ENCODE peak calls at places on chromosomes 1 and 21, in six cellular contexts. Y is A549, P is GM12878, B is K562, Z is IMR-90, W is HepG2. E is an unnamed sample.

GRCh38 chr1:178702141-178702540 is 22.9 kb upstream of the RALGPS2 start:
- DNase-seq in Z (peak), Y (no peak), B (no peak), W (no peak), P (no peak), E (no peak)

GRCh38 chr1:32786856-32787255 is 30.3 kb downstream of the YARS1 start:
- DNase-seq in B (no peak), P (no peak), W (peak), Y (peak), Z (no peak), E (peak)

GRCh38 chr1:34162852-34163766 is 1.9 kb downstream of the CSMD2 start:
- DNase-seq in Z (peak), B (peak), P (no peak), Y (peak), W (peak), E (peak)

GRCh38 chr1:17330856-17331255 is 22.9 kb downstream of the PADI4 start:
- DNase-seq in Y (no peak), B (no peak), Z (no peak), P (no peak), W (no peak), E (no peak)

GRCh38 chr1:218439541-218440295 is 94.6 kb downstream of the TGFB2 start:
- DNase-seq in W (peak), B (no peak), P (no peak), Z (peak), Y (peak), E (no peak)

GRCh38 chr1:47210666-47211065 is 20.8 kb upstream of the PDZK1IP1 start:
- DNase-seq in B (no peak), W (no peak), P (no peak), Z (no peak), Y (no peak), E (no peak)

GRCh38 chr1:54249798-54250497 is 50.0 kb downstream of the MRPL37 start:
- DNase-seq in Z (peak), W (peak), Y (peak), B (no peak), P (no peak), E (peak)

GRCh38 chr1:219585837-219586465 is 27.0 kb downstream of the ZC3H11B start:
- DNase-seq in W (no peak), Y (no peak), P (no peak), Z (no peak), B (no peak), E (no peak)

GRCh38 chr21:42755766-42756579 is 102.6 kb downstream of the PDE9A start:
- DNase-seq in Y (no peak), Z (no peak), W (no peak), P (no peak), B (no peak), E (no peak)

GRCh38 chr1:209398330-209398991 is 185.1 kb upstream of the CAMK1G start:
- DNase-seq in Y (peak), B (no peak), W (no peak), Z (peak), P (no peak), E (no peak)

GRCh38 chr21:26961704-26962103 is 5.2 kb downstream of the ADAMTS5 start:
- DNase-seq in Z (no peak), P (no peak), Y (no peak), W (no peak), B (no peak), E (peak)

GRCh38 chr1:110229348-110230001 is 19.4 kb downstream of the KCNC4 start:
- DNase-seq in P (no peak), B (no peak), Y (no peak), Z (no peak), W (no peak), E (no peak)

GRCh38 chr1:7580923-7581753 is 190.0 kb upstream of the VAMP3 start:
- DNase-seq in Z (no peak), Y (no peak), B (no peak), P (no peak), W (no peak), E (no peak)

GRCh38 chr1:94926915-94927404 is at the start of gene CNN3:
- DNase-seq in Z (peak), W (peak), Y (peak), P (peak), B (peak), E (peak)

GRCh38 chr1:197902454-197903195 is at the start of gene C1orf53:
- DNase-seq in W (peak), P (peak), B (peak), Z (peak), Y (peak), E (peak)

GRCh38 chr1:47726496-47726855 is 270.7 kb downstream of the TRABD2B start:
- DNase-seq in Z (no peak), Y (no peak), W (no peak), P (no peak), B (no peak), E (no peak)

GRCh38 chr1:32755098-32755809 is 52.7 kb upstream of the SYNC start:
- DNase-seq in P (no peak), B (no peak), Y (no peak), Z (no peak), W (no peak), E (no peak)

GRCh38 chr1:151547119-151547899 is 7.2 kb downstream of the TUFT1 start:
- DNase-seq in W (peak), P (no peak), B (no peak), Y (peak), Z (peak), E (no peak)

GRCh38 chr1:231040019-231040799 is at the start of gene FAM89A:
- DNase-seq in W (no peak), Y (peak), B (peak), P (no peak), Z (no peak), E (peak)

GRCh38 chr1:236762410-236762809 is 32.7 kb upstream of the MTR start:
- DNase-seq in Y (no peak), W (no peak), B (no peak), Z (no peak), P (no peak), E (no peak)

GRCh38 chr1:96520542-96520941 is 201.0 kb upstream of the PTBP2 start:
- DNase-seq in B (no peak), Y (no peak), Z (no peak), W (no peak), P (no peak), E (no peak)

GRCh38 chr1:39570477-39571177 is 6.0 kb downstream of the PABPC4 start:
- DNase-seq in Z (no peak), B (no peak), Y (no peak), W (no peak), P (no peak), E (no peak)

GRCh38 chr1:159510223-159510530 is 25.6 kb downstream of the OR10J5 start:
- DNase-seq in Y (no peak), P (no peak), Z (no peak), B (no peak), W (no peak), E (no peak)
- TF ChIP-seq BHLHE40 in Y (no peak), P (no peak), Z (no peak), B (no peak), W (no peak), E (no peak)

GRCh38 chr1:25955553-25955952 is 42.3 kb downstream of the PAFAH2 start:
- DNase-seq in Y (no peak), W (no peak), B (no peak), P (no peak), Z (no peak), E (no peak)

GRCh38 chr1:25952851-25953401 is 44.9 kb downstream of the PAFAH2 start:
- DNase-seq in B (no peak), Y (no peak), W (no peak), P (no peak), Z (peak), E (no peak)

GRCh38 chr1:25959626-25960025 is 38.2 kb downstream of the PAFAH2 start:
- DNase-seq in Z (peak), B (no peak), P (no peak), Y (no peak), W (no peak), E (no peak)

GRCh38 chr1:25954371-25954938 is 43.4 kb downstream of the PAFAH2 start:
- DNase-seq in P (no peak), Y (no peak), Z (peak), W (no peak), B (no peak), E (no peak)

GRCh38 chr1:25958475-25958874 is 39.4 kb downstream of the PAFAH2 start:
- DNase-seq in Y (no peak), P (no peak), Z (peak), W (no peak), B (no peak), E (no peak)
- TF ChIP-seq BHLHE40 in Y (no peak), P (no peak), Z (peak), W (no peak), B (no peak), E (no peak)

GRCh38 chr1:2633401-2633935 is 652 bp upstream of the MMEL1 start:
- DNase-seq in Y (no peak), W (no peak), Z (no peak), B (no peak), P (no peak), E (no peak)
- TF ChIP-seq BHLHE40 in Y (no peak), W (no peak), Z (no peak), B (no peak), P (no peak), E (no peak)

GRCh38 chr1:229209386-229209785 is 61.5 kb upstream of the RAB4A start:
- DNase-seq in B (no peak), Y (no peak), Z (peak), P (no peak), W (no peak), E (no peak)
- TF ChIP-seq BHLHE40 in B (no peak), Y (no peak), Z (no peak), P (no peak), W (no peak), E (no peak)

DNA sequence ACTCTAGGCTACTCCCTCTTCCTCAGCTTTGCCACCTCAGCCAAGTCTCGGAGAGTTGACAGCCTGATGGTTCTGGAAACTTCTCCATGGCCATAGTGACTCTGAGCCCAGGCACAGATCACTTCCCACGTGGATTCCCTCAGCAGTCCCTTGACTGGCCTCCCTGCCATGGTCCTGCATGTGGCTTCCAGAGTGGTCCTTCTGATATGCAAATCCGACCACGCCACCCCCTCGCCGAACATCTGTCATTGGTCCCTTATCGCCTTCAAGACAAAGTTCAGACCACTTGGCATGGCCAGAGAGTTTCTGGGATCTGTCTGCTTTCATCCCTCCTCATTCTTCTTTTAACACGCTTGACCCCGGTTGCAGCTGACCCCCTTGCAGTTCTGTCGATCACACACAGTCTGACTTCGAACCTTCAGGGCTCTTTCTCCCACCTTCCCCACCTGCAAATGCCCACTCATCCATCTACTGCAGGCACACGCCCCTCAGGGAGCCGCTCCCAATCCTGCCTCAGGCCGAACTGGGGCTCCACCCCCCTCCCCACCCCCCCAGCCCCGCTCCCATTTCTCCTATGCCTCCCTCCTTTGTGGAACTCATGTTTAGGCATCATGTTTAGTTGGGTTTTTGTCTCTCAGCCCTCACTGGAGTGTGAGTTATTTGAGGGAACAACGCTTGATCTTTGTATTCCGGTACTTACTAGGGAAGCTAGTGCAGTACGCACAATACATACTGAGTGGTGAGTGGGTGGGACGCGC is 29.0 kb downstream of the KIAA1614 start:
- DNase-seq in Y (no peak), P (no peak), Z (no peak), W (no peak), B (no peak), E (no peak)
- TF ChIP-seq BHLHE40 in Y (no peak), P (no peak), Z (no peak), W (no peak), B (no peak), E (no peak)

GRCh38 chr1:23344987-23345472 is 946 bp upstream of the HNRNPR start:
- DNase-seq in W (no peak), Z (no peak), B (peak), Y (no peak), P (no peak), E (peak)
- TF ChIP-seq BHLHE40 in W (no peak), Z (no peak), B (no peak), Y (no peak), P (no peak), E (no peak)

GRCh38 chr1:156246762-156247459 is 945 bp downstream of the PAQR6 start:
- DNase-seq in Y (no peak), P (no peak), B (no peak), Z (no peak), W (no peak), E (no peak)

GRCh38 chr1:156244712-156245111 is 2.7 kb downstream of the BGLAP start:
- DNase-seq in Y (no peak), B (no peak), W (no peak), Z (no peak), P (no peak), E (no peak)

GRCh38 chr1:156246241-156246761 is 1.6 kb downstream of the PAQR6 start:
- DNase-seq in W (no peak), Z (no peak), B (peak), Y (no peak), P (no peak), E (no peak)

GRCh38 chr1:156244126-156244525 is 2.1 kb downstream of the BGLAP start:
- DNase-seq in Y (no peak), P (no peak), W (no peak), B (no peak), Z (no peak), E (no peak)

DNA sequence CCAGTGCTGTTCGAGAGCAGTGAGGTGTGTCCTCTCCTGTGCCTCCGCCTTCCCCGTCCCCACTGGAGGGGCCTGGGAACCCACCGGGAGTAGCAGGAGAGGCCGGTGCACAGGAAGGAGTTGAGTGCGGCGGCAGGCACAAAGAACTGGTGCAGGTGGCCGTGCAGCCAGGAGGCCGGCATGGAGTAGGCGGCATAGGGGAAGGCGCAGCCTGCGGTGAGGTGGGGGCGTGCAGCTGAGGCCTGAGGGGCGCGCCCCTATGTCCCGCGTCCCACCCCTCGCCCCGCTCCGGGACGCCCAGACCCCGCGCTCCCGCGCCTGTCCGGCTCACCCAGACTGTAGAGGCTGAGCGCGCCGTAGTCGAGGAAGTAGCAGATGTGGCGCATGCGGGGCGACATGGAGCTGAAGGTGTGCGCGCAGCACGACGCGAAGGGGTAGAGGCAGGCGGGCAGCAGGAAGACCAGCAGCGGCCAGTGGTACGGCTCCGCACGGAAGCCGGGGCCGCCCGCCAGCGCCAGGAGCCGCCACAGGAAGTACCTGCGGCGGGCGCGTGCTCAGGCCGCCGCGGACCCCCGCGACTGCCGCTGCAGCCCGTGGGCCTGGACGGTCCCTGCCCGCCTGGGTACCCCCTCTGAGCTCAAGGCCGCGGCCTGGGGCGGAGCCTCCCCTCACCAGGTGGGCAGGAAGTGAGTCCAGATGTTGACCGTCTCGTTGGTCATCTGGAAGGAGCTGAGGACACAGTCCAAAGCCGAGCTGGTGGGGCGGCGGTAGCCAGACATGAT is 2.2 kb downstream of the PAQR6 start:
- DNase-seq in B (no peak), Y (no peak), P (no peak), W (no peak), Z (no peak), E (no peak)
- TF ChIP-seq BHLHE40 in B (no peak), Y (no peak), P (peak), W (no peak), Z (no peak), E (no peak)

E was measured in HEK293T.